ENCODE peak calls at places on chromosomes 13 and 19, in four cellular contexts. A, I, X and H are unnamed samples.

GRCh38 chr19:52541608-52542007 is 14.1 kb downstream of the ZNF808 start:
- DNase-seq in A (no peak), I (no peak), X (no peak), H (peak; percentile 33)

GRCh38 chr19:6065685-6066365 is 44.5 kb downstream of the RFX2 start:
- DNase-seq in A (peak; percentile 96), I (no peak), X (peak; percentile 70), H (no peak)

GRCh38 chr13:98184796-98185195 is 7.7 kb upstream of the RNF113B start:
- DNase-seq in A (no peak), I (no peak), X (no peak), H (no peak)

GRCh38 chr19:44869728-44870470 is 21.2 kb upstream of the TOMM40 start:
- DNase-seq in A (peak; percentile 75), I (no peak), X (no peak), H (no peak)

GRCh38 chr19:48506138-48506733 is 5.4 kb downstream of the LMTK3 start:
- DNase-seq in A (no peak), I (no peak), X (peak; percentile 35), H (no peak)

GRCh38 chr19:6417713-6418561 is 6.7 kb downstream of the KHSRP start:
- DNase-seq in A (peak; percentile 7), I (no peak), X (no peak), H (no peak)

GRCh38 chr13:37141011-37141410 is 35.5 kb upstream of the CSNK1A1L start:
- DNase-seq in A (no peak), I (no peak), X (no peak), H (no peak)

GRCh38 chr13:46022476-46022875 is 30.1 kb downstream of the ZC3H13 start:
- DNase-seq in A (no peak), I (no peak), X (no peak), H (no peak)

GRCh38 chr19:4068058-4068966 is 1.6 kb upstream of the ZBTB7A start:
- DNase-seq in A (no peak), I (no peak), X (no peak), H (no peak)

GRCh38 chr13:44174769-44175425 is 198.7 kb upstream of the SERP2 start:
- DNase-seq in A (no peak), I (no peak), X (no peak), H (no peak)

GRCh38 chr13:32174366-32174765 is 140.8 kb downstream of the ZAR1L start:
- DNase-seq in A (no peak), I (no peak), X (no peak), H (no peak)

GRCh38 chr13:111518161-111518791 is 197.8 kb downstream of the TEX29 start:
- DNase-seq in A (no peak), I (no peak), X (peak; percentile 32), H (peak; percentile 78)

GRCh38 chr13:29935309-29935981 is 85.0 kb upstream of the UBL3 start:
- DNase-seq in A (no peak), I (no peak), X (peak; percentile 64), H (no peak)

GRCh38 chr13:109111141-109111540 is 481.7 kb downstream of the MYO16 start:
- DNase-seq in A (no peak), I (no peak), X (no peak), H (no peak)

GRCh38 chr19:18616023-18616422 is 3.4 kb downstream of the TMEM59L start:
- DNase-seq in A (no peak), I (no peak), X (no peak), H (no peak)

GRCh38 chr19:18160441-18160791 is 7.5 kb downstream of the PIK3R2 start:
- DNase-seq in A (no peak), I (no peak), X (no peak), H (no peak)

GRCh38 chr19:30692517-30692870 is 320.3 kb downstream of the ZNF536 start:
- DNase-seq in A (no peak), I (no peak), X (no peak), H (peak; percentile 75)

GRCh38 chr19:4373601-4374441 is 26.5 kb downstream of the SH3GL1 start:
- DNase-seq in A (no peak), I (no peak), X (no peak), H (no peak)

GRCh38 chr13:98291658-98292057 is 114.6 kb upstream of the RNF113B start:
- DNase-seq in A (no peak), I (no peak), X (no peak), H (no peak)

GRCh38 chr13:58587183-58587582 is 955.6 kb downstream of the PCDH17 start:
- DNase-seq in A (no peak), I (no peak), X (no peak), H (no peak)

GRCh38 chr19:5826531-5827341 is 12.8 kb downstream of the FUT6 start:
- DNase-seq in A (no peak), I (no peak), X (peak; percentile 97), H (no peak)

GRCh38 chr13:41562083-41562482 is 104.7 kb downstream of the RGCC start:
- DNase-seq in A (peak; percentile 49), I (no peak), X (no peak), H (no peak)

GRCh38 chr13:33676045-33676699 is 141.8 kb upstream of the RFC3 start:
- DNase-seq in A (peak; percentile 10), I (no peak), X (peak; percentile 29), H (no peak)

GRCh38 chr19:14061081-14061749 is 661 bp downstream of the PALM3 start:
- DNase-seq in A (no peak), I (no peak), X (no peak), H (no peak)

GRCh38 chr13:22812793-22813192 is 368.0 kb upstream of the SGCG start:
- DNase-seq in A (peak; percentile 83), I (no peak), X (peak; percentile 14), H (no peak)

GRCh38 chr19:11448923-11449554 is 13.6 kb downstream of the PRKCSH start:
- DNase-seq in A (no peak), I (no peak), X (no peak), H (no peak)

GRCh38 chr19:57558525-57558924 is 1.1 kb downstream of the ZNF550 start:
- DNase-seq in A (no peak), I (no peak), X (peak; percentile 6), H (no peak)

GRCh38 chr13:114077938-114078335 is 54.5 kb downstream of the RASA3 start:
- DNase-seq in A (no peak), I (no peak), X (peak; percentile 39), H (peak; percentile 30)

GRCh38 chr13:45481688-45482087 is 16.9 kb downstream of the COG3 start:
- DNase-seq in A (peak; percentile 29), I (no peak), X (no peak), H (no peak)